ENCODE peak calls at places on chromosomes 12 and 14, in five cellular contexts. O is HepG2, W is K562, B is upper lobe of left lung, R is GM12878. I is an unnamed sample. For H3K27me3, the result is how much of the 10 kb centered on the place peaks cover.

GRCh38 chr12:22974865-22975264 is 349.9 kb downstream of the ETNK1 start:
- ATAC-seq in B (peak), O (no peak), W (no peak), R (no peak), I (no peak)

GRCh38 chr12:22858849-22859569 is 234.0 kb downstream of the ETNK1 start:
- ATAC-seq in O (no peak), B (no peak), R (peak), W (no peak), I (no peak)

GRCh38 chr12:117000316-117000715 is 89.6 kb downstream of the FBXW8 start:
- ATAC-seq in B (no peak), O (no peak), R (peak), W (no peak), I (no peak)

GRCh38 chr12:124410354-124411175 is 115.7 kb downstream of the RFLNA start:
- ATAC-seq in B (no peak), O (no peak), W (no peak), R (no peak), I (no peak)

GRCh38 chr14:33103489-33103888 is 164.8 kb downstream of the NPAS3 start:
- ATAC-seq in R (no peak), B (peak), W (no peak), O (no peak), I (no peak)

GRCh38 chr14:65167072-65167645 is 64.8 kb upstream of the MAX start:
- ATAC-seq in O (no peak), W (peak), B (no peak), R (peak), I (no peak)

GRCh38 chr12:41122894-41123293 is 65.2 kb upstream of the PDZRN4 start:
- ATAC-seq in W (no peak), R (no peak), O (no peak), B (peak), I (peak)

GRCh38 chr14:90797919-90798318 is 18.3 kb downstream of the TTC7B start:
- ATAC-seq in R (no peak), B (no peak), W (no peak), O (no peak), I (no peak)

GRCh38 chr14:68246074-68246980 is 426.7 kb downstream of the RAD51B start:
- ATAC-seq in O (peak), R (no peak), W (peak), B (no peak), I (no peak)

GRCh38 chr12:64946132-64946829 is 121.8 kb downstream of the TBC1D30 start:
- ATAC-seq in R (no peak), B (peak), W (no peak), O (no peak), I (peak)

GRCh38 chr14:99626041-99626648 is 18.8 kb upstream of the HHIPL1 start:
- ATAC-seq in R (peak), B (no peak), W (no peak), O (no peak), I (no peak)

GRCh38 chr12:113409462-113410124 is 5.9 kb upstream of the SDS start:
- ATAC-seq in B (no peak), W (no peak), O (no peak), R (no peak), I (no peak)

GRCh38 chr14:63874223-63874622 is 21.4 kb downstream of the SYNE2 start:
- ATAC-seq in R (no peak), O (no peak), W (no peak), B (no peak), I (no peak)

GRCh38 chr12:53483225-53483978 is 15.9 kb downstream of the MAP3K12 start:
- ATAC-seq in R (peak), B (no peak), O (peak), W (peak), I (no peak)

GRCh38 chr14:55131782-55132181 is 2.7 kb downstream of the LGALS3 start:
- ATAC-seq in B (no peak), W (peak), R (peak), O (no peak), I (no peak)

GRCh38 chr14:95341564-95341963 is 21.9 kb upstream of the CLMN start:
- ATAC-seq in W (no peak), R (no peak), B (no peak), O (no peak), I (no peak)

GRCh38 chr14:104296388-104297312 is 158.3 kb downstream of the KIF26A start:
- ATAC-seq in O (no peak), R (no peak), B (no peak), W (no peak), I (no peak)

GRCh38 chr14:63922696-63923421 is 70.1 kb downstream of the SYNE2 start:
- ATAC-seq in O (peak), B (peak), R (peak), W (no peak), I (peak)

GRCh38 chr14:37491076-37491475 is 104.0 kb downstream of the FOXA1 start:
- ATAC-seq in O (no peak), B (no peak), R (no peak), W (no peak), I (no peak)

GRCh38 chr14:55317907-55318306 is 46.7 kb downstream of the FBXO34 start:
- ATAC-seq in B (no peak), O (no peak), R (no peak), W (no peak), I (no peak)

GRCh38 chr12:67531051-67531450 is 117.5 kb upstream of the DYRK2 start:
- ATAC-seq in O (no peak), W (no peak), R (no peak), B (no peak), I (no peak)

GRCh38 chr14:54687750-54688119 is 120.8 kb downstream of the SAMD4A start:
- ATAC-seq in R (no peak), W (no peak), O (no peak), B (no peak), I (no peak)

GRCh38 chr12:4867384-4867783 is 42.3 kb upstream of the KCNA1 start:
- ATAC-seq in O (no peak), R (no peak), B (no peak), W (no peak), I (no peak)

GRCh38 chr14:75232597-75232996 is 46.0 kb upstream of the FOS start:
- ATAC-seq in B (no peak), R (no peak), W (no peak), O (no peak), I (no peak)

GRCh38 chr14:89509891-89510290 is 92.9 kb upstream of the FOXN3 start:
- ATAC-seq in B (no peak), R (no peak), O (no peak), W (no peak), I (no peak)

GRCh38 chr12:124032265-124032886 is 59.4 kb downstream of the ZNF664 start:
- ATAC-seq in R (peak), O (peak), W (peak), B (peak), I (no peak)

GRCh38 chr12:42660968-42661937 is 71.7 kb upstream of the PRICKLE1 start:
- ATAC-seq in B (no peak), O (no peak), W (no peak), R (no peak), I (no peak)
- TF ChIP-seq EP300 in B (no peak), O (no peak), W (no peak), R (no peak), I (no peak)

GRCh38 chr12:49887091-49887490 is 16.6 kb downstream of the FAIM2 start:
- ATAC-seq in W (no peak), R (no peak), B (no peak), O (no peak), I (no peak)

GRCh38 chr12:49887536-49888401 is 15.9 kb downstream of the FAIM2 start:
- ATAC-seq in W (no peak), R (no peak), O (peak), B (no peak), I (no peak)

GRCh38 chr12:49885118-49885517 is 18.6 kb downstream of the FAIM2 start:
- ATAC-seq in W (peak), B (no peak), R (no peak), O (no peak), I (no peak)

GRCh38 chr12:49888461-49889151 is 15.1 kb downstream of the FAIM2 start:
- ATAC-seq in B (no peak), R (no peak), W (peak), O (peak), I (no peak)

GRCh38 chr12:49885663-49886461 is 17.8 kb downstream of the FAIM2 start:
- ATAC-seq in R (no peak), W (no peak), O (peak), B (no peak), I (no peak)
- H3K27me3 ChIP-seq in R (under half), W (half or more), O (under half), B (under half), I (under half)

GRCh38 chr14:49972199-49972671 is 79.4 kb downstream of the ARF6 start:
- ATAC-seq in O (no peak), R (no peak), B (peak), W (no peak), I (peak)

GRCh38 chr14:49970474-49971147 is 77.7 kb downstream of the ARF6 start:
- ATAC-seq in R (peak), B (peak), O (no peak), W (peak), I (peak)

GRCh38 chr14:49971156-49972141 is 78.6 kb downstream of the ARF6 start:
- ATAC-seq in R (peak), B (peak), W (peak), O (no peak), I (no peak)

GRCh38 chr14:49975286-49975685 is 82.4 kb downstream of the ARF6 start:
- ATAC-seq in O (no peak), W (no peak), B (peak), R (no peak), I (peak)

GRCh38 chr14:49972840-49973239 is 80.0 kb downstream of the ARF6 start:
- ATAC-seq in B (peak), W (peak), R (no peak), O (peak), I (peak)
- TF ChIP-seq POLR2AphosphoS5 in B (no peak), W (no peak), R (no peak), O (no peak), I (peak)

GRCh38 chr12:68611094-68611818 is 557 bp downstream of the RAP1B start:
- ATAC-seq in W (peak), B (peak), R (peak), O (peak), I (peak)
- TF ChIP-seq EP300 in W (no peak), B (no peak), R (no peak), O (no peak), I (no peak)

GRCh38 chr12:57218030-57218853 is 1.6 kb downstream of the NXPH4 start:
- ATAC-seq in B (no peak), R (no peak), O (no peak), W (no peak), I (no peak)

GRCh38 chr12:57221169-57221917 is 4.7 kb downstream of the NXPH4 start:
- ATAC-seq in O (no peak), R (no peak), W (no peak), B (no peak), I (no peak)

GRCh38 chr12:57219993-57220728 is 3.6 kb downstream of the NXPH4 start:
- ATAC-seq in R (no peak), W (no peak), B (no peak), O (no peak), I (no peak)

GRCh38 chr12:57220770-57221168 is 4.2 kb downstream of the NXPH4 start:
- ATAC-seq in W (no peak), O (no peak), R (no peak), B (no peak), I (no peak)

GRCh38 chr12:57219205-57219992 is 2.8 kb downstream of the NXPH4 start:
- ATAC-seq in W (no peak), O (no peak), B (no peak), R (no peak), I (no peak)
- H3K27me3 ChIP-seq in W (half or more), O (under half), B (half or more), R (under half), I (half or more)

GRCh38 chr12:49036029-49036428 is 17.5 kb upstream of the PRKAG1 start:
- ATAC-seq in R (no peak), O (no peak), B (no peak), W (no peak), I (no peak)

GRCh38 chr12:49037111-49037946 is 18.8 kb upstream of the PRKAG1 start:
- ATAC-seq in R (no peak), O (no peak), B (no peak), W (no peak), I (no peak)

GRCh38 chr12:49038291-49038955 is 19.8 kb upstream of the PRKAG1 start:
- ATAC-seq in O (no peak), R (no peak), B (no peak), W (no peak), I (no peak)

GRCh38 chr12:49039421-49040363 is 20.9 kb downstream of the KMT2D start:
- ATAC-seq in R (no peak), O (no peak), B (no peak), W (no peak), I (no peak)

GRCh38 chr12:49037947-49038237 is 19.3 kb upstream of the PRKAG1 start:
- ATAC-seq in W (no peak), R (no peak), B (no peak), O (no peak), I (no peak)
- TF ChIP-seq POLR2AphosphoS5 in W (no peak), R (no peak), B (no peak), O (no peak), I (no peak)

GRCh38 chr12:85603556-85603955 is 232.7 kb downstream of the RASSF9 start:
- ATAC-seq in B (no peak), R (no peak), O (no peak), W (no peak), I (no peak)
- TF ChIP-seq EP300 in B (no peak), R (no peak), O (no peak), W (no peak), I (no peak)

GRCh38 chr12:57732270-57732669 is 6.3 kb downstream of the AGAP2 start:
- ATAC-seq in O (no peak), W (no peak), R (no peak), B (no peak), I (no peak)

GRCh38 chr12:57730336-57731067 is 8.0 kb downstream of the AGAP2 start:
- ATAC-seq in O (no peak), R (no peak), W (no peak), B (no peak), I (no peak)

GRCh38 chr12:57729321-57729844 is 9.2 kb downstream of the AGAP2 start:
- ATAC-seq in W (no peak), O (no peak), R (no peak), B (no peak), I (no peak)

GRCh38 chr12:57732726-57733593 is 5.6 kb downstream of the AGAP2 start:
- ATAC-seq in W (no peak), B (no peak), R (no peak), O (no peak), I (no peak)

DNA sequence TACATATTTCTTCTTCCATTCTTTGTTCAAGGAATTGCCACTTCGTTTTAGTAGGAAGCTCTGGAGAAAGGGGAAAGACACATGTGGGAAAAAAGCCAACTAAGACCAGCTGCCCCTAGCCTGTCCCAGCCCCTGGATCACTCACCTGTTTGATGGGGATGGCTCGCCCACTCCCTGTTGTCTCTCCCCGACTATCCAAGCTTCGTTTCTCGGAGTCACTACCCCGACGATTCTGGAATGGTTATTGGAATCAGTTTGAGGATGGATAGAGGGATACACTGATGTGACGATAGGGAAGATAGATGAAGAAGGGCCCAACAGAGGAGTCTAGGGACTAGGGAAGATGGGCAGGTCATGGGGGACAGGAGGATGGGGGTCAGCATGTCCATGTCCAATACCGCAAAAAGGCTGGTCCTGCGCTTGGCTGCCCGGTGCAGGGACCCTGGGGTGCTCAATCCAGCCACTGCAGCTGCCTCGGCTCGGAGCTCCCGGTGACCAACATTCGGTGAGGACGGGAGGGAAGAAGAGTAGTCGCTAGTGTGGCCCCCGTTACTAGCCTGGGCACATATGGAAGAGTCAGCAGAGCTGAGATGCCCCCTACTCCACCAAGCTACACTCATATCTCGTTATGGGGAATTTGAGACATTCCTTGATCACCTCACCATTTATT is 7.0 kb downstream of the AGAP2 start:
- ATAC-seq in O (no peak), W (no peak), B (no peak), R (no peak), I (no peak)
- H3K27me3 ChIP-seq in O (under half), W (half or more), B (under half), R (under half), I (half or more)

GRCh38 chr12:99097170-99097569 is 452.1 kb downstream of the APAF1 start:
- ATAC-seq in B (no peak), R (no peak), O (no peak), W (no peak), I (no peak)
- TF ChIP-seq POLR2AphosphoS5 in B (no peak), R (no peak), O (no peak), W (no peak), I (no peak)

DNA sequence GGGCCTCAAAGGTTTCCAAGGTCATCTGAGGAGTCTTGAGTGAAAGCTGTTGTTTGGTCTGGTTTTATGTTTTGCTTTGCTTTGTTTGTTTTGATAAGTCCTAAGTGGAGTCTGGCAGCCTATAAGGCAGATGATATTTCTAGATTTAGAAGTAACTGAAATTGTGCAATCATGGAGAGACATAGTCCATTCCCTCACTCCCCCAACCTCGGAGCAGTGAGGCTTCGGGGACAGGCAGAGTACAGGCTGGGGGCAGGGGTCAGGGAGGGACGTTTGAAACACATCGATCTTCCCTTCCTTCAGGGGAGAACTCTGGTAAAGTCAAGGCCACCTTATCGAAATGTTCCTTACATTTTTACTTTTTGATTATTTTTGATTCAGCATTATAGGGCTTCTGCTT is 42.3 kb downstream of the TTC9 start:
- ATAC-seq in R (no peak), W (no peak), O (peak), B (no peak), I (no peak)
- TF ChIP-seq EP300 in R (no peak), W (no peak), O (no peak), B (no peak), I (no peak)